ENCODE peak calls at places on chromosome 15, in four cellular contexts. F is breast epithelium, A is colonic mucosa, B is cardiac fibroblast. H is an unnamed sample.
A peak's percentile ranks its signal among the peaks of the same experiment; 100 is the strongest.

GRCh38 chr15:93121994-93122910 is 33.2 kb upstream of the RGMA start:
- DNase-seq in F (no peak), A (no peak), B (no peak), H (no peak)

GRCh38 chr15:47293763-47294162 is 423.5 kb upstream of the SEMA6D start:
- DNase-seq in F (no peak), A (peak; percentile 26), B (peak; percentile 92), H (no peak)

GRCh38 chr15:68818671-68819450 is 1.8 kb downstream of the ANP32A start:
- DNase-seq in F (peak; percentile 58), A (peak; percentile 47), B (peak; percentile 45), H (no peak)

GRCh38 chr15:59892995-59893394 is 111.1 kb upstream of the FOXB1 start:
- DNase-seq in F (no peak), A (no peak), B (peak; percentile 30), H (no peak)

GRCh38 chr15:92385096-92385495 is 8.6 kb upstream of the ST8SIA2 start:
- DNase-seq in F (no peak), A (no peak), B (no peak), H (no peak)

GRCh38 chr15:84658788-84659411 is 901 bp upstream of the NMB start:
- DNase-seq in F (no peak), A (no peak), B (no peak), H (no peak)

GRCh38 chr15:57572463-57572862 is 19.2 kb upstream of the MYZAP start:
- DNase-seq in F (no peak), A (no peak), B (no peak), H (no peak)

GRCh38 chr15:83746231-83746630 is 92.3 kb downstream of the ADAMTSL3 start:
- DNase-seq in F (no peak), A (no peak), B (peak; percentile 32), H (no peak)

GRCh38 chr15:39157902-39158301 is 423.0 kb upstream of the THBS1 start:
- DNase-seq in F (no peak), A (no peak), B (no peak), H (no peak)

GRCh38 chr15:94253742-94254141 is 22.4 kb downstream of the MCTP2 start:
- DNase-seq in F (no peak), A (no peak), B (no peak), H (no peak)

GRCh38 chr15:31852933-31853332 is 177.4 kb upstream of the CHRNA7 start:
- DNase-seq in F (no peak), A (no peak), B (no peak), H (no peak)

GRCh38 chr15:58228708-58229107 is 90.5 kb downstream of the AQP9 start:
- DNase-seq in F (no peak), A (no peak), B (peak; percentile 72), H (no peak)

GRCh38 chr15:64024172-64025050 is 21.9 kb downstream of the DAPK2 start:
- DNase-seq in F (no peak), A (no peak), B (peak; percentile 18), H (no peak)

GRCh38 chr15:85748176-85748575 is 46.5 kb downstream of the KLHL25 start:
- DNase-seq in F (peak; percentile 17), A (no peak), B (no peak), H (no peak)

GRCh38 chr15:56356616-56357015 is 8.6 kb upstream of the TEX9 start:
- DNase-seq in F (no peak), A (no peak), B (peak; percentile 43), H (no peak)

GRCh38 chr15:70474682-70475438 is 288.5 kb downstream of the UACA start:
- DNase-seq in F (peak; percentile 81), A (no peak), B (peak; percentile 91), H (no peak)

GRCh38 chr15:28096720-28097431 is 2.2 kb downstream of the OCA2 start:
- DNase-seq in F (no peak), A (peak; percentile 32), B (no peak), H (no peak)
- H3K4me3 ChIP-seq in F (peak overlapping the region; percentile 52), A (peak overlapping the region; percentile 43), B (peak overlapping the region; percentile 54), H (peak overlapping the region; percentile 56)

DNA sequence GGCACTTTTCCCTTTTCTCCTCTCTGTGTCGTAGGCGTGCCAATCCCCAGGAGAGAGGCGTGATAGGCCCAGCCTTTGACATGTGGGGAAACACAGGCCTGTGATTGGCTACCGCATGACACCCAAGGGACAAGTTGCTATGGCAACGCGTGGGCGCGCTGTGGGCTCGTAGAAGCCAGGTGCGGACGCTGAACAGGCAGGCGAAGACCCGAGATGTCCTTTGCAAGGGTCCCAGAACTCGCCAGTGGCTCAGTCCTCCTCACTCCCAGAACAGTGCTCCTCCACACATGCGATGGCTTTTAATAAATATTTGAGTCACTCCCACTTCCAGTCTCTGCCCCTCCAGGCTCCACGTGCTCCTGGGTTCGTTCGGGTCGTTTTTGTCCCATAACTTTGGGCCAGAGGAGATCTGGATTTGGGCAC is 4.2 kb downstream of the SLC51B start:
- DNase-seq in F (peak; percentile 78), A (peak; percentile 88), B (peak; percentile 94), H (peak; percentile 96)
- H3K4me3 ChIP-seq in F (peak overlapping the region; percentile 42), A (peak overlapping the region; percentile 21), B (peak overlapping the region; percentile 26), H (peak overlapping the region; percentile 32)

DNA sequence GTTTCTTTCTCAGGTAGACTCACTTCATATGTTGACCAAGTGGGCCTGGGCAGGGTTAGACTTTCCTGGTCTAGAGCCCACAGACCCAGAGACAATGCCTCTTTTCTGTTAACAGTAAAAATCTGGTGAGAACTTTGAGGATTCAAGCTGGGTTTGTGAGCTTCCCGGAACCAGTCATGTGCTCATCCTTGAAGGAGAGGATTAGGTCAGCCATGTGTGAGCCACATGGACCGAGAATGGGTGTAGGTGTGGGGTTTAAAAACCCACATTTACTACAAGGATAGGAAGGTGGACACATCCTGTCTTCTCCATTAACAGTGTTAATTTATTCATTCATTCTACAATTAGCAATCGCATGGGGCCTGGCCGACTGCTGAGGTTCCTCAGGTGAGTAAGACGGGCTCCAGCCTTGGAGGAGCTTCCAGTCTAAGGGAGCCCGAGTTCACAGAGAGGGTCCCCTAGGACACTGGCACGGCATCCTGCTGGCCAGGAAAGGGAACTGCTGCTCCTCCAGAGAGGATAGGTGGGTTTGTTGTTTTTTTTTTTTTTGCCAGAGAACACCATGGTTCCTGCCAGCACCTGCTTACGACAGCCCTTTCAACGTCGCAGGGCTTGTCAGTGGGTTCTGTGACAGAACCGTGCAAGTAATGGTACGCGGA is 69.0 kb downstream of the SQOR start:
- DNase-seq in F (no peak), A (no peak), B (no peak), H (no peak)
- H3K4me3 ChIP-seq in F (peak overlapping the region; percentile 47), A (peak overlapping the region; percentile 41), B (peak overlapping the region; percentile 58), H (peak overlapping the region; percentile 60)

GRCh38 chr15:75649848-75650247 is 2.1 kb downstream of the SNX33 start:
- DNase-seq in F (no peak), A (no peak), B (no peak), H (no peak)

GRCh38 chr15:75650908-75651809 is 3.4 kb downstream of the SNX33 start:
- DNase-seq in F (no peak), A (peak; percentile 66), B (peak; percentile 52), H (no peak)

GRCh38 chr15:75654201-75654907 is 6.6 kb downstream of the SNX33 start:
- DNase-seq in F (no peak), A (no peak), B (no peak), H (peak; percentile 58)

GRCh38 chr15:75653347-75653913 is 5.7 kb downstream of the SNX33 start:
- DNase-seq in F (no peak), A (peak; percentile 21), B (no peak), H (no peak)

GRCh38 chr15:75651810-75652543 is 4.3 kb downstream of the SNX33 start:
- DNase-seq in F (no peak), A (no peak), B (no peak), H (no peak)
- H3K4me3 ChIP-seq in F (peak overlapping the region; percentile 90), A (peak overlapping the region; percentile 67), B (peak overlapping the region; percentile 83), H (peak overlapping the region; percentile 87)

GRCh38 chr15:43793647-43794046 is 1.5 kb downstream of the SERF2 start:
- DNase-seq in F (no peak), A (no peak), B (no peak), H (no peak)
- H3K4me3 ChIP-seq in F (peak overlapping the region; percentile 98), A (peak overlapping the region; percentile 87), B (peak overlapping the region; percentile 100), H (peak overlapping the region; percentile 88)

GRCh38 chr15:74129411-74130088 is 836 bp upstream of the ISLR2 start:
- DNase-seq in F (no peak), A (no peak), B (no peak), H (no peak)
- H3K4me3 ChIP-seq in F (peak overlapping the region; percentile 45), A (no peak overlapping the region), B (no peak overlapping the region), H (peak overlapping the region; percentile 29)

H was measured in suprapubic skin.